ENCODE peak calls at places on chromosomes 12 and 14, in five cellular contexts. L, X, E, N and V are unnamed samples.

GRCh38 chr14:76328457-76329137 is 47.3 kb upstream of the ESRRB start:
- DNase-seq in X (no peak), L (no peak), E (no peak), N (peak; percentile 15), V (no peak)

GRCh38 chr12:28899951-28900350 is 249.1 kb upstream of the FAR2 start:
- DNase-seq in X (no peak), N (no peak), L (no peak), E (no peak), V (no peak)

GRCh38 chr14:101352567-101352966 is 208.7 kb upstream of the DIO3 start:
- DNase-seq in E (no peak), N (no peak), X (no peak), L (no peak), V (no peak)

GRCh38 chr12:80709811-80710726 is 2.6 kb downstream of the MYF6 start:
- DNase-seq in L (no peak), E (no peak), N (no peak), X (peak; percentile 37), V (no peak)

GRCh38 chr12:54824402-54824801 is 29.9 kb upstream of the MUCL1 start:
- DNase-seq in X (no peak), N (no peak), E (no peak), L (no peak), V (no peak)

GRCh38 chr12:121061831-121062230 is 22.8 kb upstream of the OASL start:
- DNase-seq in E (no peak), X (no peak), L (no peak), N (no peak), V (no peak)

GRCh38 chr14:22650046-22650739 is 6.0 kb upstream of the OR6J1 start:
- DNase-seq in X (no peak), N (no peak), L (no peak), E (no peak), V (no peak)

GRCh38 chr14:105853089-105853906 is 326.9 kb downstream of the TMEM121 start:
- DNase-seq in N (no peak), X (no peak), E (no peak), L (no peak), V (no peak)

GRCh38 chr12:54455760-54456469 is 17.5 kb downstream of the GTSF1 start:
- DNase-seq in X (no peak), E (no peak), L (no peak), N (no peak), V (no peak)

GRCh38 chr12:68565391-68565903 is 45.3 kb upstream of the RAP1B start:
- DNase-seq in E (no peak), L (no peak), X (no peak), N (no peak), V (no peak)

GRCh38 chr12:131011165-131012079 is 57.7 kb downstream of the ADGRD1 start:
- DNase-seq in N (no peak), L (no peak), E (peak; percentile 61), X (no peak), V (no peak)

GRCh38 chr14:54686219-54686870 is 119.4 kb downstream of the SAMD4A start:
- DNase-seq in L (no peak), X (no peak), N (no peak), E (peak; percentile 27), V (no peak)

GRCh38 chr14:84806627-84807026 is 723.3 kb upstream of the FLRT2 start:
- DNase-seq in X (no peak), E (no peak), L (no peak), N (no peak), V (no peak)

GRCh38 chr14:103558071-103558882 is 4.2 kb downstream of the BAG5 start:
- DNase-seq in L (no peak), X (no peak), E (peak; percentile 10), N (no peak), V (no peak)

GRCh38 chr14:61347771-61348443 is 26.5 kb downstream of the PRKCH start:
- DNase-seq in X (no peak), L (no peak), N (no peak), E (no peak), V (no peak)

GRCh38 chr12:56020437-56021189 is at the start of gene IKZF4:
- DNase-seq in N (peak; percentile 72), E (no peak), L (no peak), X (peak; percentile 92), V (no peak)

GRCh38 chr14:35909675-35910074 is 83.5 kb downstream of the BRMS1L start:
- DNase-seq in X (no peak), L (no peak), E (no peak), N (no peak), V (no peak)

GRCh38 chr12:51147309-51147708 is 25.6 kb downstream of the TFCP2 start:
- DNase-seq in N (no peak), X (no peak), E (no peak), L (no peak), V (no peak)

GRCh38 chr12:2454778-2455177 is 340.0 kb upstream of the FKBP4 start:
- DNase-seq in E (no peak), N (no peak), X (no peak), L (no peak), V (no peak)

GRCh38 chr12:69129564-69129963 is 109.8 kb upstream of the CPSF6 start:
- DNase-seq in N (no peak), L (no peak), X (no peak), E (no peak), V (no peak)

GRCh38 chr14:103629503-103630121 is 601 bp downstream of the KLC1 start:
- DNase-seq in L (peak; percentile 36), N (peak; percentile 80), X (peak; percentile 54), E (peak; percentile 70), V (no peak)

GRCh38 chr12:131720921-131721320 is 10.0 kb downstream of the SFSWAP start:
- DNase-seq in L (no peak), N (no peak), X (no peak), E (no peak), V (no peak)

GRCh38 chr12:109053382-109054123 is 1.2 kb downstream of the USP30 start:
- DNase-seq in X (peak; percentile 1), N (no peak), L (no peak), E (no peak), V (no peak)

GRCh38 chr12:98594050-98594853 is 766 bp downstream of the SLC25A3 start:
- DNase-seq in X (peak; percentile 45), L (no peak), N (peak; percentile 78), E (peak; percentile 41), V (no peak)

GRCh38 chr12:26124491-26125450 is at the start of gene BHLHE41:
- DNase-seq in X (peak; percentile 54), N (peak; percentile 90), L (no peak), E (peak; percentile 84), V (no peak)

GRCh38 chr12:42326466-42327226 is 679 bp downstream of the PPHLN1 start:
- DNase-seq in L (no peak), E (no peak), N (no peak), X (peak; percentile 12), V (no peak)

GRCh38 chr14:74502236-74503019 is 8.9 kb downstream of the ISCA2 start:
- DNase-seq in N (no peak), L (no peak), X (peak; percentile 63), E (no peak), V (no peak)

GRCh38 chr12:56670836-56671235 is 17.2 kb downstream of the PTGES3 start:
- DNase-seq in E (no peak), X (no peak), L (no peak), N (no peak), V (no peak)

GRCh38 chr14:63632932-63633514 is 8.6 kb downstream of the WDR89 start:
- DNase-seq in E (no peak), X (no peak), L (no peak), N (no peak), V (no peak)

GRCh38 chr14:64812412-64812811 is 67.3 kb downstream of the SPTB start:
- DNase-seq in X (peak; percentile 20), N (peak; percentile 80), E (no peak), L (peak; percentile 10), V (peak; percentile 34)

GRCh38 chr12:45192707-45193106 is 23.2 kb upstream of the ANO6 start:
- DNase-seq in X (no peak), N (no peak), L (no peak), E (no peak), V (no peak)

GRCh38 chr12:118282767-118283166 is 89.9 kb downstream of the TAOK3 start:
- DNase-seq in E (no peak), N (no peak), L (no peak), X (no peak), V (no peak)

GRCh38 chr14:67515386-67516079 is 17.6 kb upstream of the PLEKHH1 start:
- DNase-seq in N (peak; percentile 70), L (no peak), E (no peak), X (no peak), V (no peak)
- H3K4me3 ChIP-seq in N (peak overlapping the region; percentile 85), L (peak overlapping the region; percentile 59), E (peak overlapping the region; percentile 86), X (peak overlapping the region; percentile 63), V (peak overlapping the region; percentile 85)

DNA sequence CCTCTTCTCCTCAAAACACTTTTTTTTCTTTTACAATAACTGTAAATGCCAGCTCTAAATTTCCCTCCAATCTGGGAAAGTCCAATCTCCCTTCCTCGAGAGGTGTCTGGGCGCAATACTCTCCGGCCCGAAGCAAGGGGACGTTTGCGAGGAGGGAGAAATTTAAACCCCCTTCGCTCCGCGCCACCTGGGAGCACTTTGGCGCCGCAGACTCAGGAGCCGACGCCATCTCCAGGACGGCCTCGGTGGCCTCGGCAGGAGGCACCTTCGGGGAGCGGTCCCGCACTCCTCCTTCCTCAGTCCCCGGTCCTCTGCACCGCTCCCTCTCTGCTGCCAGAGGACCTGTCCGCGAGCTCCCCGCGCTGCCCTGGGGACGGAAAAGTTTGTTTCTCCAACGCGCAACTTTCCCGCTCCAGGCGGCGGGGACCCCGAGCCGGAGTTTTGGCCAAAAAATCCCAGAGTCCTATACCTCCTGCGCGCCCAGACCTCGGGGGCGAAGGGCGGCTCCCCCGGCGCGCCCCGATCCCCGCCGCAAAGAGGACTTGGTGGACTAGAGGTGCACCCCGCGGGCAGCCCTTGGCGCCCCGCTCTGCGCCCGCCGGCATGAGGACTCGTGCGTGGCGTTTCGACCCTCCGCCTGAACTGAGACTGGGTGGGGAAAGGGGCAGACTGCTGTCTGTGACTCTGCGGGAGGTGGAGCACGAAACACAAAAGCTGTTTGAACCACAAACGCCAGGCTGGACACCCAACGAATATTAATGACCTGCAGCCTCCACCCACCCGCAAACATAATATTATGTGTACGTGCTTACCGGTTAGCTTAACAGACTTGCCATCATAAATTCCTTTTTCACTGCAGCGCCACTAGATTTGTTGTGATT is 95.1 kb upstream of the HMGA2 start:
- DNase-seq in N (no peak), E (no peak), X (peak; percentile 37), L (no peak), V (no peak)
- H3K4me3 ChIP-seq in N (no peak overlapping the region), E (peak overlapping the region; percentile 38), X (peak overlapping the region; percentile 36), L (no peak overlapping the region), V (no peak overlapping the region)

GRCh38 chr12:95762123-95762785 is 28.3 kb downstream of the NTN4 start:
- DNase-seq in L (no peak), E (no peak), X (no peak), N (no peak), V (no peak)

GRCh38 chr12:95759039-95759438 is 31.5 kb downstream of the NTN4 start:
- DNase-seq in X (no peak), N (no peak), L (no peak), E (no peak), V (no peak)

GRCh38 chr12:95763809-95764253 is 26.7 kb downstream of the NTN4 start:
- DNase-seq in N (no peak), X (no peak), E (no peak), L (no peak), V (no peak)

GRCh38 chr12:95756362-95756761 is 34.2 kb downstream of the NTN4 start:
- DNase-seq in L (no peak), X (no peak), N (no peak), E (no peak), V (no peak)

GRCh38 chr12:95760371-95760770 is 30.2 kb downstream of the NTN4 start:
- DNase-seq in N (no peak), X (no peak), E (no peak), L (no peak), V (no peak)
- H3K4me3 ChIP-seq in N (no peak overlapping the region), X (no peak overlapping the region), E (no peak overlapping the region), L (no peak overlapping the region), V (no peak overlapping the region)

GRCh38 chr14:49692191-49692757 is 646 bp upstream of the KLHDC1 start:
- DNase-seq in N (no peak), X (no peak), E (no peak), L (no peak), V (no peak)
- H3K4me3 ChIP-seq in N (peak overlapping the region; percentile 70), X (peak overlapping the region; percentile 44), E (peak overlapping the region; percentile 87), L (peak overlapping the region; percentile 76), V (peak overlapping the region; percentile 70)